ENCODE peak calls at places on chromosome 1, in five cellular contexts. E is DMS79; O is M059J; X is T follicular helper cell; M is stimulated activated CD8-positive, alpha-beta memory T cell treated with anti-CD3 and anti-CD28 coated beads, Interleukin-7, amount 100 ng/mL, for 1 hour. R is an unnamed sample.
A peak's percentile ranks its signal among the peaks of the same experiment; 100 is the strongest.

GRCh38 chr1:6612641-6613360 is 730 bp upstream of the PHF13 start:
- DNase-seq in E (peak; percentile 29), O (peak; percentile 60), X (no peak), M (no peak), R (no peak)

GRCh38 chr1:25926731-25927496 is 20.7 kb upstream of the STMN1 start:
- DNase-seq in E (no peak), O (peak; percentile 47), X (no peak), M (no peak), R (no peak)

GRCh38 chr1:64001038-64001437 is 202.4 kb upstream of the UBE2U start:
- DNase-seq in E (no peak), O (peak; percentile 75), X (no peak), M (no peak), R (no peak)

GRCh38 chr1:180235502-180236239 is 5.6 kb downstream of the LHX4 start:
- DNase-seq in E (no peak), O (no peak), X (no peak), M (no peak), R (no peak)

GRCh38 chr1:55426619-55427018 is 211.5 kb upstream of the USP24 start:
- DNase-seq in E (no peak), O (no peak), X (no peak), M (no peak), R (no peak)

GRCh38 chr1:14974361-14974760 is 179.2 kb upstream of the TMEM51 start:
- DNase-seq in E (no peak), O (peak; percentile 72), X (no peak), M (no peak), R (no peak)

GRCh38 chr1:225561675-225562074 is 91.2 kb downstream of the ENAH start:
- DNase-seq in E (no peak), O (no peak), X (no peak), M (no peak), R (no peak)

GRCh38 chr1:37763791-37764741 is 854 bp downstream of the EPHA10 start:
- DNase-seq in E (no peak), O (no peak), X (no peak), M (no peak), R (peak; percentile 54)

R was measured in mesothelial cell of epicardium.